ENCODE peak calls at places on chromosome 14, in eight cellular contexts. T, C, R, W, J, Z, L and E are unnamed samples.

GRCh38 chr14:99733221-99733550 is 49.1 kb downstream of the CYP46A1 start:
- DNase-seq in T (no peak), C (no peak), R (no peak), W (no peak), J (no peak), Z (no peak), L (peak), E (no peak)

GRCh38 chr14:77965919-77966435 is 166.1 kb downstream of the ADCK1 start:
- DNase-seq in T (no peak), C (no peak), R (peak), W (peak), J (no peak), Z (peak), L (no peak), E (no peak)

GRCh38 chr14:72699433-72699832 is 194.5 kb downstream of the DPF3 start:
- DNase-seq in T (no peak), C (no peak), R (no peak), W (no peak), J (no peak), Z (no peak), L (no peak), E (no peak)

GRCh38 chr14:78401866-78402265 is 231.7 kb downstream of the NRXN3 start:
- DNase-seq in T (no peak), C (no peak), R (no peak), W (no peak), J (no peak), Z (no peak), L (no peak), E (no peak)

GRCh38 chr14:58947816-58948440 is 240.5 kb upstream of the DAAM1 start:
- DNase-seq in T (no peak), C (no peak), R (no peak), W (no peak), J (no peak), Z (no peak), L (no peak), E (no peak)

GRCh38 chr14:73786942-73787759 is 64.5 kb upstream of the PTGR2 start:
- DNase-seq in T (peak), C (peak), R (peak), W (peak), J (no peak), Z (peak), L (peak), E (no peak)

GRCh38 chr14:93103392-93104080 is 12.2 kb downstream of the ITPK1 start:
- DNase-seq in T (peak), C (no peak), R (peak), W (no peak), J (no peak), Z (no peak), L (no peak), E (no peak)

GRCh38 chr14:21917699-21918436 is 244.2 kb upstream of the OR4E1 start:
- DNase-seq in T (peak), C (no peak), R (peak), W (peak), J (no peak), Z (peak), L (no peak), E (peak)

GRCh38 chr14:74403619-74404417 is 22.2 kb downstream of the SYNDIG1L start:
- DNase-seq in T (no peak), C (peak), R (no peak), W (no peak), J (no peak), Z (no peak), L (no peak), E (no peak)